ENCODE peak calls at places on chromosome 12, in six cellular contexts. F is esophagus squamous epithelium; Y is activated T-helper 9 cell treated with anti-CD3 and anti-CD28 coated beads, Interleukin-2, amount 50 U/mL, for 16 hours; M is kidney tubule cell; H is GM18507; N is choroid plexus epithelial cell. X is an unnamed sample.

GRCh38 chr12:102612008-102612407 is 131.6 kb upstream of the IGF1 start:
- DNase-seq in F (no peak), Y (no peak), M (no peak), H (no peak), N (no peak), X (no peak)

GRCh38 chr12:130994821-130995375 is 41.2 kb downstream of the ADGRD1 start:
- DNase-seq in F (no peak), Y (no peak), M (no peak), H (no peak), N (no peak), X (no peak)

GRCh38 chr12:54428050-54429013 is 9.3 kb upstream of the ITGA5 start:
- DNase-seq in F (no peak), Y (no peak), M (no peak), H (no peak), N (peak), X (no peak)

GRCh38 chr12:101854747-101855146 is 22.6 kb upstream of the DRAM1 start:
- DNase-seq in F (no peak), Y (no peak), M (no peak), H (no peak), N (no peak), X (peak)

GRCh38 chr12:52089491-52089890 is 10.0 kb downstream of the SMIM41 start:
- DNase-seq in F (no peak), Y (no peak), M (no peak), H (no peak), N (no peak), X (no peak)

GRCh38 chr12:26121841-26122680 is 2.8 kb downstream of the BHLHE41 start:
- DNase-seq in F (no peak), Y (peak), M (peak), H (no peak), N (no peak), X (peak)

GRCh38 chr12:33794954-33795353 is 227.3 kb upstream of the ALG10 start:
- DNase-seq in F (no peak), Y (no peak), M (no peak), H (no peak), N (no peak), X (no peak)

GRCh38 chr12:8018666-8019581 is 13.6 kb upstream of the FOXJ2 start:
- DNase-seq in F (no peak), Y (no peak), M (no peak), H (no peak), N (no peak), X (peak)

GRCh38 chr12:78060186-78060585 is 229.5 kb downstream of the NAV3 start:
- DNase-seq in F (no peak), Y (no peak), M (peak), H (no peak), N (peak), X (no peak)

GRCh38 chr12:104456950-104457745 is 400 bp downstream of the CHST11 start:
- DNase-seq in F (no peak), Y (peak), M (peak), H (no peak), N (peak), X (peak)

GRCh38 chr12:53593031-53593430 is 33.2 kb downstream of the ATF7 start:
- DNase-seq in F (no peak), Y (no peak), M (no peak), H (no peak), N (no peak), X (no peak)

GRCh38 chr12:124518051-124518932 is 49.1 kb downstream of the NCOR2 start:
- DNase-seq in F (peak), Y (no peak), M (peak), H (no peak), N (peak), X (no peak)

GRCh38 chr12:115506822-115507629 is 770.5 kb downstream of the MED13L start:
- DNase-seq in F (no peak), Y (no peak), M (no peak), H (no peak), N (no peak), X (no peak)

GRCh38 chr12:87793134-87793533 is 236.1 kb downstream of the C12orf50 start:
- DNase-seq in F (no peak), Y (no peak), M (peak), H (no peak), N (peak), X (no peak)

GRCh38 chr12:96395236-96395635 is 5.0 kb downstream of the CDK17 start:
- DNase-seq in F (no peak), Y (no peak), M (peak), H (no peak), N (no peak), X (no peak)

GRCh38 chr12:100820314-100820713 is 25.7 kb downstream of the ANO4 start:
- DNase-seq in F (no peak), Y (no peak), M (no peak), H (no peak), N (peak), X (no peak)

GRCh38 chr12:84638811-84639368 is 273.7 kb downstream of the SLC6A15 start:
- DNase-seq in F (no peak), Y (no peak), M (peak), H (no peak), N (peak), X (no peak)